ENCODE peak calls at places on chromosomes 16 and 17, in six cellular contexts. One of them, this sample, is unnamed.

GRCh38 chr17:40590742-40591141 is 25.5 kb upstream of the CCR7 start:
- DNase-seq in H1: no peak
- DNase-seq in GM12891: no peak
- DNase-seq in SK-N-SH: no peak
- DNase-seq in K562: no peak
- DNase-seq in HepG2: no peak
- DNase-seq in this sample: no peak

GRCh38 chr16:89150090-89150835 is 21.3 kb upstream of the CDH15 start:
- DNase-seq in K562: no peak
- DNase-seq in GM12891: no peak
- DNase-seq in SK-N-SH: peak
- DNase-seq in HepG2: no peak
- DNase-seq in H1: no peak
- DNase-seq in this sample: no peak

GRCh38 chr16:65845466-65846209 is 520.9 kb upstream of the CDH5 start:
- DNase-seq in HepG2: no peak
- DNase-seq in H1: no peak
- DNase-seq in GM12891: no peak
- DNase-seq in SK-N-SH: no peak
- DNase-seq in K562: no peak
- DNase-seq in this sample: no peak

GRCh38 chr16:73228649-73229048 is 180.7 kb upstream of the ZFHX3 start:
- DNase-seq in SK-N-SH: no peak
- DNase-seq in HepG2: no peak
- DNase-seq in GM12891: no peak
- DNase-seq in H1: no peak
- DNase-seq in K562: no peak
- DNase-seq in this sample: no peak

GRCh38 chr16:77531741-77532140 is 96.9 kb upstream of the ADAMTS18 start:
- DNase-seq in HepG2: no peak
- DNase-seq in K562: no peak
- DNase-seq in H1: no peak
- DNase-seq in SK-N-SH: no peak
- DNase-seq in GM12891: no peak
- DNase-seq in this sample: no peak

GRCh38 chr16:47592232-47592631 is 131.1 kb downstream of the PHKB start:
- DNase-seq in HepG2: no peak
- DNase-seq in H1: no peak
- DNase-seq in GM12891: no peak
- DNase-seq in K562: no peak
- DNase-seq in SK-N-SH: no peak
- DNase-seq in this sample: no peak

GRCh38 chr16:73847090-73847489 is 449.5 kb upstream of the PSMD7 start:
- DNase-seq in GM12891: no peak
- DNase-seq in HepG2: no peak
- DNase-seq in K562: no peak
- DNase-seq in H1: peak
- DNase-seq in SK-N-SH: no peak
- DNase-seq in this sample: no peak

GRCh38 chr16:48231675-48232214 is 12.4 kb upstream of the LONP2 start:
- DNase-seq in K562: no peak
- DNase-seq in SK-N-SH: peak
- DNase-seq in GM12891: peak
- DNase-seq in H1: peak
- DNase-seq in HepG2: peak
- DNase-seq in this sample: no peak

GRCh38 chr16:67880584-67880983 is 4.1 kb upstream of the NRN1L start:
- DNase-seq in GM12891: no peak
- DNase-seq in HepG2: no peak
- DNase-seq in H1: no peak
- DNase-seq in K562: no peak
- DNase-seq in SK-N-SH: no peak
- DNase-seq in this sample: no peak

GRCh38 chr16:70432800-70433455 is 6.0 kb downstream of the ST3GAL2 start:
- DNase-seq in HepG2: no peak
- DNase-seq in H1: no peak
- DNase-seq in K562: no peak
- DNase-seq in GM12891: no peak
- DNase-seq in SK-N-SH: peak
- DNase-seq in this sample: no peak

GRCh38 chr16:74760007-74760767 is 14.4 kb downstream of the FA2H start:
- DNase-seq in K562: no peak
- DNase-seq in H1: no peak
- DNase-seq in SK-N-SH: no peak
- DNase-seq in GM12891: no peak
- DNase-seq in HepG2: no peak
- DNase-seq in this sample: no peak

GRCh38 chr17:4513113-4514032 is 14.7 kb downstream of the SPNS2 start:
- DNase-seq in H1: no peak
- DNase-seq in SK-N-SH: no peak
- DNase-seq in HepG2: no peak
- DNase-seq in K562: no peak
- DNase-seq in GM12891: no peak
- DNase-seq in this sample: no peak

GRCh38 chr16:28191364-28191985 is 20.3 kb downstream of the XPO6 start:
- DNase-seq in SK-N-SH: no peak
- DNase-seq in HepG2: no peak
- DNase-seq in H1: no peak
- DNase-seq in GM12891: no peak
- DNase-seq in K562: no peak
- DNase-seq in this sample: no peak
- TF ChIP-seq TAF1 in SK-N-SH: no peak
- TF ChIP-seq TAF1 in HepG2: no peak
- TF ChIP-seq TAF1 in H1: no peak
- TF ChIP-seq TAF1 in GM12891: no peak
- TF ChIP-seq TAF1 in K562: no peak
- TF ChIP-seq TAF1 in this sample: no peak

GRCh38 chr17:59381716-59382570 is 50.5 kb downstream of the YPEL2 start:
- DNase-seq in GM12891: no peak
- DNase-seq in SK-N-SH: no peak
- DNase-seq in HepG2: no peak
- DNase-seq in K562: no peak
- DNase-seq in H1: no peak
- DNase-seq in this sample: no peak
- TF ChIP-seq POLR2AphosphoS5 in GM12891: no peak
- TF ChIP-seq POLR2AphosphoS5 in SK-N-SH: no peak
- TF ChIP-seq POLR2AphosphoS5 in HepG2: no peak
- TF ChIP-seq POLR2AphosphoS5 in K562: no peak
- TF ChIP-seq POLR2AphosphoS5 in H1: no peak
- TF ChIP-seq POLR2AphosphoS5 in this sample: no peak

GRCh38 chr16:82470506-82471196 is 156.1 kb upstream of the CDH13 start:
- DNase-seq in H1: no peak
- DNase-seq in HepG2: peak
- DNase-seq in GM12891: no peak
- DNase-seq in K562: no peak
- DNase-seq in SK-N-SH: no peak
- DNase-seq in this sample: no peak
- TF ChIP-seq TAF1 in H1: no peak
- TF ChIP-seq TAF1 in HepG2: no peak
- TF ChIP-seq TAF1 in GM12891: no peak
- TF ChIP-seq TAF1 in K562: no peak
- TF ChIP-seq TAF1 in SK-N-SH: no peak
- TF ChIP-seq TAF1 in this sample: no peak

GRCh38 chr16:17374668-17375255 is 96.0 kb downstream of the XYLT1 start:
- DNase-seq in K562: no peak
- DNase-seq in H1: no peak
- DNase-seq in SK-N-SH: no peak
- DNase-seq in GM12891: no peak
- DNase-seq in HepG2: no peak
- DNase-seq in this sample: no peak

GRCh38 chr16:17375388-17376304 is 95.1 kb downstream of the XYLT1 start:
- DNase-seq in SK-N-SH: peak
- DNase-seq in H1: no peak
- DNase-seq in GM12891: no peak
- DNase-seq in HepG2: no peak
- DNase-seq in K562: no peak
- DNase-seq in this sample: no peak

GRCh38 chr16:17379121-17379571 is 91.6 kb downstream of the XYLT1 start:
- DNase-seq in HepG2: no peak
- DNase-seq in K562: no peak
- DNase-seq in H1: no peak
- DNase-seq in SK-N-SH: peak
- DNase-seq in GM12891: no peak
- DNase-seq in this sample: no peak

GRCh38 chr16:17380613-17381012 is 90.1 kb downstream of the XYLT1 start:
- DNase-seq in HepG2: no peak
- DNase-seq in H1: no peak
- DNase-seq in K562: no peak
- DNase-seq in GM12891: no peak
- DNase-seq in SK-N-SH: no peak
- DNase-seq in this sample: no peak

DNA sequence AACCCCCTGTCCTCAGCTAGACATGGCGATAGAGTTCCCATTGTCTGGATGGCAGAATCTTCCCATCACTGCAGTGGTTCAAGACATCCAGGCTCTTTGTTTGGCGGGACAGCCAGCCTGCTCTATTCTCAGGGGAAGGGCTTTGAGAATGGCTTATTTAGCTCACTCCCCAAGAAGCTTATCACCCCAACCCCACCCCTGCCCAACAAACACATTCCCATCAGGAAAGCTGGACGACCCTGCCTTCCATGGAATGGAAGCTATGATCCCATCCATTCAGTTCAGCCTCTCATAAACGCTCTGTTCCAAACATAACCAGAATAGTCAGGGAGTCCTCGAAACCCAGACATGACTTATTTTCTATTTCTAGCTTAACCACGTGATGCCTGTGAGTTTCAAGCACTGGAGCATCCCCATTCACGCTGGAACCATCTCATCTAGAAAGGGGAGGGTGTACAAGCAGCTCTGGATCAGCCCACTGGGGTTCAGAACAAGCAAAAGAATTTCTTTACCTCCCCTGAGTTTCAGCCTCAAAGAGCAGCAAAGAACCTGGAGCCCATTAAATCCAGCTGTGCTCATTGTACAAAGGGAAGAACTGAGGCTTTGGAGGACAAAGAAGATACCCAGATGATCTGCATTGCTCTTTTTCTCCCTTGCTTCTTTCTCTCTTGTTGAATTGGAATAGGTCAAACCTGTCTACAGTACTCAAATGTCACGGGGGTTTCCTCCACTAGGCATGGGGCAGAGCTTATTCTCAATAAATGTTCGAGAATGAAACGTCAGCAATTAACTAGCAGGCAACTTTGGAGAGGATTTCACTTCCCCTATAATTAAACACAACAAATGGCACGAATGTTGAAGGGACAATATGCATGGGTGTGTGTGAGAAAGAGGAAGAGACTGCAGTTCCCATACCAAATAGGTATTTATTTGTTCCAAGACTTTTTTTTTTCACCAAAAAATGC is 93.1 kb downstream of the XYLT1 start:
- DNase-seq in GM12891: peak
- DNase-seq in K562: no peak
- DNase-seq in H1: no peak
- DNase-seq in SK-N-SH: no peak
- DNase-seq in HepG2: no peak
- DNase-seq in this sample: peak
- TF ChIP-seq POLR2AphosphoS5 in GM12891: no peak
- TF ChIP-seq POLR2AphosphoS5 in K562: no peak
- TF ChIP-seq POLR2AphosphoS5 in H1: no peak
- TF ChIP-seq POLR2AphosphoS5 in SK-N-SH: no peak
- TF ChIP-seq POLR2AphosphoS5 in HepG2: no peak
- TF ChIP-seq POLR2AphosphoS5 in this sample: no peak

GRCh38 chr17:75815399-75815798 is 28.8 kb downstream of the UNC13D start:
- DNase-seq in H1: no peak
- DNase-seq in HepG2: no peak
- DNase-seq in GM12891: no peak
- DNase-seq in SK-N-SH: no peak
- DNase-seq in K562: no peak
- DNase-seq in this sample: no peak

GRCh38 chr17:75816693-75817092 is 27.5 kb downstream of the UNC13D start:
- DNase-seq in GM12891: peak
- DNase-seq in H1: no peak
- DNase-seq in HepG2: no peak
- DNase-seq in SK-N-SH: peak
- DNase-seq in K562: no peak
- DNase-seq in this sample: no peak

GRCh38 chr17:75818326-75818885 is 25.8 kb downstream of the UNC13D start:
- DNase-seq in SK-N-SH: peak
- DNase-seq in H1: no peak
- DNase-seq in GM12891: no peak
- DNase-seq in HepG2: no peak
- DNase-seq in K562: no peak
- DNase-seq in this sample: no peak

GRCh38 chr17:75819116-75819515 is 25.1 kb downstream of the UNC13D start:
- DNase-seq in SK-N-SH: peak
- DNase-seq in HepG2: no peak
- DNase-seq in K562: no peak
- DNase-seq in H1: no peak
- DNase-seq in GM12891: peak
- DNase-seq in this sample: no peak

GRCh38 chr17:75817571-75817970 is 26.6 kb downstream of the UNC13D start:
- DNase-seq in SK-N-SH: no peak
- DNase-seq in H1: no peak
- DNase-seq in GM12891: peak
- DNase-seq in K562: no peak
- DNase-seq in HepG2: no peak
- DNase-seq in this sample: no peak
- TF ChIP-seq TAF1 in SK-N-SH: no peak
- TF ChIP-seq TAF1 in H1: no peak
- TF ChIP-seq TAF1 in GM12891: no peak
- TF ChIP-seq TAF1 in K562: no peak
- TF ChIP-seq TAF1 in HepG2: no peak
- TF ChIP-seq TAF1 in this sample: no peak

DNA sequence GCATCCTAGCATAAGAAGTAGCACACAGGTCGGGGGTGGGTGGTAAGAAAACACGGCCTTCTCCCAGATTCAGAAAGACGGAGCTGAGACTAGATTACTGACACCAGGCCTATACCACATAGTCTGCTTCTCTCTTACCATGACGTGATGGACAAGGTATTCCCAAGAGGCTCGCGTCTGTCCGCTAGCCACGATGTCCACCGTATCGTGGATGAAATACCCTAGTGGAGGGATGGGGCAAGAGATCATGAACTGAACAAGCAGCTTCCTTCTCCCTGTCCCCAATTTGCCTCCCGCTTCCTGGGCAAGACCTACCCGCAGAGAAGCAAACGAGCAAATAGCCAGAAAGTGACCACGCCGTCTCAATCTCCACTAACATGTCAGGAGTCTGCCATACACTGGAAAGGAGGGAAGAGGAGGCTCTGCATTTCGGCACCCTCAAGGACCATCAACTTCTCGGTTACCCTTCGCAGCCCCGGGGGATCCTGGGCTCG is 820 bp downstream of the TLCD1 start:
- DNase-seq in H1: no peak
- DNase-seq in K562: no peak
- DNase-seq in HepG2: peak
- DNase-seq in GM12891: no peak
- DNase-seq in SK-N-SH: no peak
- DNase-seq in this sample: no peak
- TF ChIP-seq POLR2AphosphoS5 in H1: peak
- TF ChIP-seq POLR2AphosphoS5 in K562: peak
- TF ChIP-seq POLR2AphosphoS5 in HepG2: peak
- TF ChIP-seq POLR2AphosphoS5 in GM12891: peak
- TF ChIP-seq POLR2AphosphoS5 in SK-N-SH: peak
- TF ChIP-seq POLR2AphosphoS5 in this sample: peak